ENCODE peak calls at places on chromosomes 5 and 9, in eight cellular contexts. W is AG04450, Z is SK-N-SH, X is GM20000, O is tibial nerve, Y is AG09319, C is M059J, J is GM13976. K is an unnamed sample.

GRCh38 chr5:154465169-154465568 is 12.9 kb downstream of the HAND1 start:
- DNase-seq in Y (no peak), J (no peak), X (no peak), O (no peak), Z (no peak), C (peak; percentile 67), W (no peak), K (no peak)

GRCh38 chr5:148957591-148958202 is 105.2 kb downstream of the SH3TC2 start:
- DNase-seq in J (peak; percentile 57), O (no peak), Y (no peak), C (peak; percentile 48), Z (peak; percentile 59), W (no peak), X (peak; percentile 41), K (peak; percentile 37)

GRCh38 chr9:113763429-113763828 is 112.7 kb upstream of the ZNF618 start:
- DNase-seq in J (no peak), C (no peak), Z (no peak), W (no peak), X (no peak), O (no peak), Y (no peak), K (no peak)

GRCh38 chr5:374631-375335 is 53.3 kb downstream of the AHRR start:
- DNase-seq in X (no peak), Z (peak; percentile 42), C (no peak), J (peak; percentile 34), O (no peak), Y (no peak), W (no peak), K (no peak)

GRCh38 chr5:111227805-111228204 is 3.6 kb downstream of the CAMK4 start:
- DNase-seq in Y (peak; percentile 16), X (no peak), J (no peak), W (no peak), C (peak; percentile 80), Z (peak; percentile 37), O (no peak), K (no peak)

GRCh38 chr9:114218264-114219120 is 63.2 kb downstream of the COL27A1 start:
- DNase-seq in X (no peak), J (no peak), C (peak; percentile 37), O (no peak), Y (no peak), W (no peak), Z (no peak), K (no peak)

GRCh38 chr9:89243296-89244061 is 64.9 kb upstream of the SHC3 start:
- DNase-seq in W (no peak), O (no peak), X (no peak), Z (no peak), C (peak; percentile 8), J (no peak), Y (no peak), K (no peak)

GRCh38 chr5:68214472-68215207 is 916 bp upstream of the PIK3R1 start:
- DNase-seq in J (peak; percentile 75), C (no peak), X (peak; percentile 75), Z (peak; percentile 14), Y (no peak), O (no peak), W (no peak), K (no peak)

GRCh38 chr5:89338935-89339334 is 456.0 kb upstream of the MEF2C start:
- DNase-seq in X (no peak), Y (peak; percentile 51), J (no peak), C (peak; percentile 88), Z (no peak), O (no peak), W (no peak), K (no peak)

GRCh38 chr9:91378695-91379127 is 17.0 kb upstream of the AUH start:
- DNase-seq in C (no peak), W (no peak), O (no peak), J (no peak), X (no peak), Y (peak; percentile 54), Z (no peak), K (no peak)

GRCh38 chr5:143063175-143063970 is 293.2 kb downstream of the ARHGAP26 start:
- DNase-seq in J (no peak), C (no peak), W (no peak), X (no peak), Y (no peak), Z (no peak), O (peak; percentile 40), K (no peak)

GRCh38 chr9:117156150-117156688 is 258.6 kb downstream of the ASTN2 start:
- DNase-seq in X (no peak), Z (no peak), J (no peak), W (no peak), Y (no peak), C (no peak), O (no peak), K (no peak)

GRCh38 chr5:143213851-143214363 is 189.6 kb downstream of the NR3C1 start:
- DNase-seq in C (no peak), W (no peak), X (peak; percentile 63), Y (no peak), Z (no peak), O (no peak), J (peak; percentile 80), K (peak; percentile 85)

GRCh38 chr9:13088734-13089427 is 190.6 kb downstream of the MPDZ start:
- DNase-seq in W (peak; percentile 13), Y (peak; percentile 8), Z (peak; percentile 79), C (peak; percentile 60), X (peak; percentile 63), J (peak; percentile 76), O (no peak), K (peak; percentile 13)

GRCh38 chr5:95822038-95822407 is 503 bp downstream of the GLRX start:
- DNase-seq in C (peak; percentile 62), O (no peak), Z (peak; percentile 72), Y (no peak), J (peak; percentile 48), W (no peak), X (peak; percentile 44), K (no peak)

GRCh38 chr5:174046558-174046957 is 1.1 kb downstream of the NSG2 start:
- DNase-seq in Y (no peak), X (no peak), W (no peak), O (no peak), Z (peak; percentile 41), J (no peak), C (no peak), K (no peak)

GRCh38 chr5:92179651-92180050 is 796.5 kb upstream of the ARRDC3 start:
- DNase-seq in J (no peak), W (no peak), Y (no peak), X (no peak), C (no peak), O (no peak), Z (no peak), K (no peak)

GRCh38 chr5:61303348-61303747 is 28.7 kb upstream of the ZSWIM6 start:
- DNase-seq in Y (no peak), C (no peak), J (peak; percentile 37), X (peak; percentile 16), Z (no peak), W (no peak), O (no peak), K (no peak)

GRCh38 chr9:125663127-125663526 is 43.9 kb downstream of the MAPKAP1 start:
- DNase-seq in Y (no peak), W (no peak), J (no peak), X (peak; percentile 14), C (peak; percentile 82), Z (no peak), O (no peak), K (peak; percentile 44)

GRCh38 chr9:126166866-126167265 is 159.8 kb upstream of the MVB12B start:
- DNase-seq in X (no peak), W (no peak), C (no peak), Z (no peak), Y (no peak), J (peak; percentile 2), O (no peak), K (no peak)

GRCh38 chr5:179113143-179113530 is 53.0 kb downstream of the ZNF354C start:
- DNase-seq in W (no peak), Z (no peak), X (peak; percentile 3), J (no peak), C (no peak), Y (no peak), O (no peak), K (no peak)

GRCh38 chr9:35996358-35996970 is 38.5 kb upstream of the OR2S2 start:
- DNase-seq in C (peak; percentile 75), O (no peak), W (no peak), J (no peak), Y (no peak), X (no peak), Z (no peak), K (no peak)

GRCh38 chr5:132775439-132776076 is 1.5 kb downstream of the SEPTIN8 start:
- DNase-seq in J (no peak), O (no peak), C (no peak), X (no peak), Z (no peak), W (no peak), Y (no peak), K (no peak)

GRCh38 chr9:111902396-111903147 is 6.0 kb downstream of the UGCG start:
- DNase-seq in C (peak; percentile 85), X (no peak), Z (no peak), W (no peak), J (no peak), O (no peak), Y (no peak), K (no peak)

GRCh38 chr9:120713257-120714087 is 798 bp downstream of the MEGF9 start:
- DNase-seq in C (peak; percentile 23), X (peak; percentile 42), J (peak; percentile 36), W (no peak), Z (peak; percentile 46), O (no peak), Y (no peak), K (no peak)

GRCh38 chr5:33939863-33940262 is 3.7 kb downstream of the RXFP3 start:
- DNase-seq in X (no peak), Y (no peak), C (peak; percentile 51), O (no peak), W (no peak), Z (no peak), J (no peak), K (no peak)

GRCh38 chr9:100587375-100587774 is 9.5 kb downstream of the CAVIN4 start:
- DNase-seq in O (no peak), Y (no peak), W (no peak), C (peak; percentile 88), X (no peak), Z (no peak), J (no peak), K (no peak)

GRCh38 chr9:89793551-89793950 is 188.7 kb downstream of the GADD45G start:
- DNase-seq in O (no peak), W (no peak), C (no peak), Y (no peak), J (no peak), Z (no peak), X (no peak), K (no peak)

GRCh38 chr5:59325070-59325469 is 568.5 kb downstream of the PDE4D start:
- DNase-seq in Z (no peak), O (no peak), J (no peak), W (no peak), Y (no peak), X (no peak), C (no peak), K (no peak)

GRCh38 chr5:171706736-171707440 is 78.7 kb upstream of the SMIM23 start:
- DNase-seq in Y (no peak), X (no peak), W (no peak), C (no peak), Z (no peak), O (no peak), J (no peak), K (no peak)